ENCODE peak calls at places on chromosomes 13 and 19, in four cellular contexts. W is upper lobe of right lung, O is OCI-LY7, S is fibroblast of the aortic adventitia. J is an unnamed sample.

GRCh38 chr13:78981913-78982312 is 323.0 kb upstream of the OBI1 start:
- DNase-seq in W (no peak), O (no peak), S (no peak), J (no peak)

GRCh38 chr13:30905932-30906383 is at the start of gene MEDAG:
- DNase-seq in W (peak; percentile 67), O (no peak), S (peak; percentile 97), J (no peak)

GRCh38 chr13:103431880-103432279 is 365.7 kb upstream of the SLC10A2 start:
- DNase-seq in W (no peak), O (no peak), S (no peak), J (no peak)

GRCh38 chr19:53511933-53512374 is 26.0 kb upstream of the ZNF331 start:
- DNase-seq in W (peak; percentile 71), O (peak; percentile 59), S (peak; percentile 57), J (no peak)

GRCh38 chr19:35168261-35168660 is 13.7 kb downstream of the FXYD5 start:
- DNase-seq in W (peak; percentile 30), O (no peak), S (no peak), J (no peak)

GRCh38 chr13:73060251-73061160 is 1.7 kb downstream of the KLF5 start:
- DNase-seq in W (no peak), O (no peak), S (peak; percentile 81), J (no peak)

GRCh38 chr13:96090240-96091101 is 564 bp downstream of the HS6ST3 start:
- DNase-seq in W (no peak), O (no peak), S (no peak), J (peak; percentile 67)

GRCh38 chr13:98641075-98641474 is 64.2 kb upstream of the STK24 start:
- DNase-seq in W (no peak), O (no peak), S (no peak), J (no peak)

GRCh38 chr13:36831291-36831690 is 12.3 kb downstream of the RFXAP start:
- DNase-seq in W (no peak), O (no peak), S (no peak), J (no peak)

GRCh38 chr19:23762884-23763711 is 4.4 kb upstream of the ZNF681 start:
- DNase-seq in W (peak; percentile 93), O (peak; percentile 84), S (peak; percentile 4), J (peak; percentile 96)

GRCh38 chr19:3302755-3303154 is 63.6 kb upstream of the NFIC start:
- DNase-seq in W (no peak), O (peak; percentile 21), S (no peak), J (no peak)

GRCh38 chr19:56314018-56314583 is 538 bp downstream of the ZSCAN5A start:
- DNase-seq in W (no peak), O (no peak), S (no peak), J (no peak)

GRCh38 chr19:1045247-1045603 is 5.3 kb downstream of the ABCA7 start:
- DNase-seq in W (no peak), O (peak; percentile 99), S (no peak), J (no peak)

GRCh38 chr19:43450545-43450997 is 14.8 kb downstream of the LYPD3 start:
- DNase-seq in W (no peak), O (no peak), S (peak; percentile 83), J (no peak)

GRCh38 chr13:55999709-56000108 is 1141.0 kb upstream of the PRR20A start:
- DNase-seq in W (no peak), O (no peak), S (no peak), J (no peak)

J was measured in chondrocyte.